ENCODE peak calls at places on chromosomes 4 and X, in nine cellular contexts. U is upper lobe of left lung, P is bronchial epithelial cell, I is IMR-90, L is psoas muscle, S is neural progenitor cell, G is neural crest cell, V is GM13976, W is dorsolateral prefrontal cortex. F is an unnamed sample.

GRCh38 chrX:16311671-16312070 is 144.4 kb downstream of the MAGEB17 start:
- DNase-seq in U (no peak), P (no peak), I (no peak), L (no peak), S (no peak), G (no peak), V (no peak), W (no peak), F (no peak)

GRCh38 chr4:182250446-182250845 is 7.2 kb downstream of the TENM3 start:
- DNase-seq in U (no peak), P (peak; percentile 15), I (no peak), L (no peak), S (no peak), G (no peak), V (no peak), W (no peak), F (no peak)

GRCh38 chrX:9885150-9885549 is 82.0 kb upstream of the CLDN34 start:
- DNase-seq in U (peak; percentile 82), P (peak; percentile 48), I (peak; percentile 71), L (peak; percentile 34), S (peak; percentile 62), G (peak; percentile 53), V (peak; percentile 77), W (peak; percentile 74), F (peak; percentile 61)

GRCh38 chrX:149043401-149043800 is 461.7 kb downstream of the IDS start:
- DNase-seq in U (no peak), P (no peak), I (no peak), L (no peak), S (no peak), G (no peak), V (no peak), W (no peak), F (no peak)

GRCh38 chr4:40409835-40410234 is 74.7 kb downstream of the CHRNA9 start:
- DNase-seq in U (no peak), P (peak; percentile 78), I (peak; percentile 38), L (no peak), S (no peak), G (no peak), V (no peak), W (no peak), F (no peak)

GRCh38 chrX:16212436-16212835 is 45.2 kb downstream of the MAGEB17 start:
- DNase-seq in U (no peak), P (no peak), I (peak; percentile 34), L (no peak), S (peak; percentile 54), G (no peak), V (peak; percentile 14), W (no peak), F (no peak)

GRCh38 chrX:142250502-142250901 is 45.4 kb upstream of the MAGEC2 start:
- DNase-seq in U (peak; percentile 22), P (peak; percentile 87), I (no peak), L (no peak), S (no peak), G (no peak), V (no peak), W (no peak), F (no peak)

GRCh38 chrX:316351-317325 is 2.0 kb downstream of the GTPBP6 start:
- DNase-seq in U (no peak), P (no peak), I (no peak), L (no peak), S (no peak), G (no peak), V (no peak), W (peak; percentile 41), F (peak; percentile 69)

GRCh38 chr4:10018818-10019438 is 2.4 kb downstream of the SLC2A9 start:
- DNase-seq in U (peak; percentile 97), P (peak; percentile 89), I (peak; percentile 93), L (peak; percentile 98), S (peak; percentile 89), G (peak; percentile 89), V (peak; percentile 97), W (peak; percentile 95), F (peak; percentile 98)

GRCh38 chrX:147876849-147877646 is 34.7 kb upstream of the FMR1 start:
- DNase-seq in U (no peak), P (no peak), I (no peak), L (no peak), S (no peak), G (no peak), V (no peak), W (no peak), F (no peak)

GRCh38 chr4:2194556-2194955 is 47.4 kb downstream of the HAUS3 start:
- DNase-seq in U (no peak), P (peak; percentile 26), I (peak; percentile 10), L (no peak), S (no peak), G (no peak), V (no peak), W (no peak), F (no peak)

DNA sequence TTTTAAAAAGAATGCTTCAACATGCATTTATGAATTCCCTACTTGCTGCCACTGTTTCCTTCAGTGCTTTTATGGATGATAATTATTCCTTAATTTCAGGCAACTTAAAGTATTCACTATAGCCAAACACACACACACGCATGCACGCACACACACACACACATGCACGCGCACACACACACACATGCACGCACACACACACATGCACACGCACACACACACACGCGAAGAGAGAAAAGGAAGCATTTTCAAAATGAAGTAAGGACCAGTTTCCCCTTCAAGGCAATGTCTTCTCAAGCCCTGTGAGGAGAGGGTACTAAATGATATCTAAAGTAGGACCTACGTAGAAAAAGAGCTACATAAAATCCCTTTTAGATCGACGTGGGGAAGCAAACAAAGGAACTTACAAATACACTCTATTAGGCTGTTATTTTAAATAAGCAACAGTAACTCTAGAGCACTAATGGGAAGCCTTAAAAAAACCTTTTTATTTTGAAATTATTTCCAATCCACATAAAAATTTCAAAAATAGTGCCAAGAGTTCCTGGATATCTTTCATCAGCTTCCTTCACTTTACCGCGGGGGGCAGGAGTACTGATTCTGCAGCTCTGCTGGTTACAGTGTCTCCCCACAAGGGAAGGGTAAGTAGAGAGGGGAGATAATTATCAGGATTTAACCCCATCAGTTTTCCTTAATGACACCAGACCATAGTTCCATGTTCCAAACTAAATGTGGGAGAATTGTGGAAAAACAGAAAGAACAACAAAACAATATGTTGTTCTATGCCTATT is 13.7 kb downstream of the IRF2 start:
- DNase-seq in U (no peak), P (no peak), I (no peak), L (no peak), S (no peak), G (no peak), V (no peak), W (no peak), F (no peak)
- TF ChIP-seq CTCF in U (no peak), P (no peak), I (no peak), L (no peak), S (no peak), G (no peak), V (no peak), W (no peak), F (no peak)

DNA sequence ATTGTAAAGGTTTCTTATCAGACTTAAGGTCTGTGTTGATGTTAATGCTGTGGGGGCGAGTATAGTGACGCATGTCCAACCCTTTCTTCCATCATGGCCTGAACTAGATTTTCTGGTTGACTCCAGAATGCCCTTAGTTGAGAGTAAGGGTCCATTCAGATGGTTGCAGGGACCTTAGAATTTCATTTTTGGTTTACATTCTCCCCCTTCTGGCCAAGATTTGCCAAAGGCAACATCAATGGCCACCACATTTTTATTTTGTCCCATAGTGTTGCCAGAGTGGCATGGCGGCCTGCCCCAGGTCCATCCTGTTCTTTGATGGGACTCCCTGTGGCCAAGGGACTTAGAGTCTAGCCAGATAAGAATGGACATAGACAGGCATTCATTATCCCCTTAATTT is 368.5 kb downstream of the GPM6A start:
- DNase-seq in U (no peak), P (no peak), I (no peak), L (no peak), S (no peak), G (no peak), V (no peak), W (no peak), F (no peak)
- TF ChIP-seq CTCF in U (no peak), P (no peak), I (peak; percentile 31), L (no peak), S (peak; percentile 8), G (no peak), V (no peak), W (no peak), F (no peak)

GRCh38 chrX:24023538-24023937 is 3.4 kb downstream of the KLHL15 start:
- DNase-seq in U (no peak), P (no peak), I (no peak), L (no peak), S (no peak), G (no peak), V (no peak), W (no peak), F (no peak)

GRCh38 chrX:24026403-24026801 is 584 bp downstream of the KLHL15 start:
- DNase-seq in U (no peak), P (peak; percentile 1), I (no peak), L (no peak), S (peak; percentile 23), G (no peak), V (no peak), W (no peak), F (no peak)

GRCh38 chrX:24025741-24026402 is 1.1 kb downstream of the KLHL15 start:
- DNase-seq in U (peak; percentile 31), P (peak; percentile 29), I (peak; percentile 81), L (no peak), S (no peak), G (no peak), V (no peak), W (peak; percentile 49), F (no peak)

GRCh38 chrX:24023972-24024664 is 2.9 kb downstream of the KLHL15 start:
- DNase-seq in U (no peak), P (peak; percentile 24), I (peak; percentile 23), L (no peak), S (peak; percentile 28), G (no peak), V (no peak), W (no peak), F (no peak)

DNA sequence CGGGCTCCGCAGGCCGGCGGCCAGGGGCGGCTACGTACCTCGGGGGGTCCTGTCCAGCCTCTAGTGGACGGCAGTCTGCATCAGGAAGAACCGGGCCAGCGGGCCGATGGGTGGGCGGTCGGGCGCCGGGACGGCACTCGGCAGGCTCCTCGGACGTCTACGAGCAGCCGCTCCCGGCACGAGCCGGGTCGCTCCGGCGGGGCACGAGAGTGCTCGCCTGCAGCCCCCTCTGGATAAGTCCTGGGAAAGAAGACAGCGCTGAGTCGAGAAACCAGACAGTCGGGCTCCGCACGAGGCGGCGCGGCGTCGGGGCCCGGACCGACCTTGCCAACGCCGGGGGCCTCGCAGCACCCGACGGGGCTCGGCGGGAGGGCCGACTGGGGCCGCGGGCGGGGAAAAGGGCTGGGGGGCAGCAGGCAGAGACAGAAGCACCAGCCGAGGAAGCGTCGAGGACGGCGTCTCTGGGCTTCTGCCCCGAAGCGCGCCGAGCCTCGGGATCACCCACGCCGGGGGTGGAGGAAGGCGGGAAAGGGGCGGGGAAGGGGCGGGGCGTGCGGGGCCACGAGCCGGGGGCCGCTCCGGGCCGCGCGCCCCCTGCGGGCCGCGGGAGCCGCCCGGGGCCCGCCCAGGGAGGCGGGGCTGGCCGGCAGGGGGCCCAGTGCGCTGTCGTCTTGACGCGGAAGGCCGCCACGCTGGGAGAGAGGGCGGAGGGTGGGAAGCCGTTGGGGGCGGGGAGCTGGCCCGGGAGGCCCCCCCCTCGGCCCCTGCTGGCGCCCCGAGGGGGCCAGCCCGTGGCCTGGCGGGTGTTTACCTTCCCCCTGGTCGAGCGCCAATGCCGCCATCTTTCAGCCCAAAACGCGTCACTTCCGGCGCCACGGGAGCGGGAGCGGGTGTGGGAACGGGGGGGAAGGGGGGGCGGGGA is 1.9 kb downstream of the KLHL15 start:
- DNase-seq in U (peak; percentile 85), P (peak; percentile 41), I (peak; percentile 89), L (peak; percentile 89), S (peak; percentile 91), G (peak; percentile 84), V (peak; percentile 86), W (peak; percentile 82), F (peak; percentile 88)
- TF ChIP-seq CTCF in U (no peak), P (peak; percentile 5), I (peak; percentile 53), L (peak; percentile 33), S (peak; percentile 22), G (peak; percentile 46), V (no peak), W (peak; percentile 37), F (peak; percentile 12)

GRCh38 chr4:8110071-8110986 is 48.3 kb downstream of the ABLIM2 start:
- DNase-seq in U (no peak), P (peak; percentile 83), I (no peak), L (no peak), S (peak; percentile 75), G (peak; percentile 44), V (no peak), W (no peak), F (no peak)
- TF ChIP-seq CTCF in U (no peak), P (peak; percentile 29), I (no peak), L (no peak), S (peak; percentile 60), G (peak; percentile 54), V (peak; percentile 21), W (no peak), F (no peak)

F was measured in mucosa of descending colon.